ENCODE peak calls at places on chromosomes 16 and 17, in seven cellular contexts. One of them, this sample, is unnamed.

GRCh38 chr17:72714357-72714966 is 378.0 kb downstream of the SLC39A11 start:
- DNase-seq in stimulated activated naive CD4-positive, alpha-beta T cell: no peak
- DNase-seq in GM20000: no peak
- DNase-seq in mucosa of gallbladder: peak
- DNase-seq in myocyte: no peak
- DNase-seq in activated CD4-positive, alpha-beta T cell treated with anti-CD3 and anti-CD28 coated beads, Interleukin-2, amount 10 ng/mL, durations not matched to agents 7 days and 5 days: no peak
- DNase-seq in cardiac fibroblast: no peak
- DNase-seq in this sample: no peak

GRCh38 chr16:50311134-50311528 is 44.8 kb downstream of the ADCY7 start:
- DNase-seq in stimulated activated naive CD4-positive, alpha-beta T cell: no peak
- DNase-seq in GM20000: no peak
- DNase-seq in mucosa of gallbladder: no peak
- DNase-seq in myocyte: no peak
- DNase-seq in activated CD4-positive, alpha-beta T cell treated with anti-CD3 and anti-CD28 coated beads, Interleukin-2, amount 10 ng/mL, durations not matched to agents 7 days and 5 days: no peak
- DNase-seq in cardiac fibroblast: no peak
- DNase-seq in this sample: no peak

GRCh38 chr16:76598498-76598897 is 321.3 kb downstream of the CNTNAP4 start:
- DNase-seq in stimulated activated naive CD4-positive, alpha-beta T cell: no peak
- DNase-seq in GM20000: no peak
- DNase-seq in mucosa of gallbladder: no peak
- DNase-seq in myocyte: no peak
- DNase-seq in activated CD4-positive, alpha-beta T cell treated with anti-CD3 and anti-CD28 coated beads, Interleukin-2, amount 10 ng/mL, durations not matched to agents 7 days and 5 days: no peak
- DNase-seq in cardiac fibroblast: no peak
- DNase-seq in this sample: no peak

GRCh38 chr16:84700518-84701277 is 898 bp downstream of the USP10 start:
- DNase-seq in stimulated activated naive CD4-positive, alpha-beta T cell: peak
- DNase-seq in GM20000: peak
- DNase-seq in mucosa of gallbladder: no peak
- DNase-seq in myocyte: peak
- DNase-seq in activated CD4-positive, alpha-beta T cell treated with anti-CD3 and anti-CD28 coated beads, Interleukin-2, amount 10 ng/mL, durations not matched to agents 7 days and 5 days: peak
- DNase-seq in cardiac fibroblast: peak
- DNase-seq in this sample: no peak

GRCh38 chr17:73352261-73352660 is 40.5 kb upstream of the CDC42EP4 start:
- DNase-seq in stimulated activated naive CD4-positive, alpha-beta T cell: no peak
- DNase-seq in GM20000: no peak
- DNase-seq in mucosa of gallbladder: no peak
- DNase-seq in myocyte: no peak
- DNase-seq in activated CD4-positive, alpha-beta T cell treated with anti-CD3 and anti-CD28 coated beads, Interleukin-2, amount 10 ng/mL, durations not matched to agents 7 days and 5 days: no peak
- DNase-seq in cardiac fibroblast: no peak
- DNase-seq in this sample: no peak

GRCh38 chr16:60945225-60945624 is 1091.0 kb downstream of the CDH8 start:
- DNase-seq in stimulated activated naive CD4-positive, alpha-beta T cell: no peak
- DNase-seq in GM20000: no peak
- DNase-seq in mucosa of gallbladder: peak
- DNase-seq in myocyte: peak
- DNase-seq in activated CD4-positive, alpha-beta T cell treated with anti-CD3 and anti-CD28 coated beads, Interleukin-2, amount 10 ng/mL, durations not matched to agents 7 days and 5 days: no peak
- DNase-seq in cardiac fibroblast: no peak
- DNase-seq in this sample: no peak

GRCh38 chr17:80107231-80108021 is 6.0 kb downstream of the GAA start:
- DNase-seq in stimulated activated naive CD4-positive, alpha-beta T cell: no peak
- DNase-seq in GM20000: no peak
- DNase-seq in mucosa of gallbladder: no peak
- DNase-seq in myocyte: no peak
- DNase-seq in activated CD4-positive, alpha-beta T cell treated with anti-CD3 and anti-CD28 coated beads, Interleukin-2, amount 10 ng/mL, durations not matched to agents 7 days and 5 days: no peak
- DNase-seq in cardiac fibroblast: no peak
- DNase-seq in this sample: no peak

GRCh38 chr16:81908466-81909230 is 102.6 kb downstream of the SDR42E1 start:
- DNase-seq in stimulated activated naive CD4-positive, alpha-beta T cell: no peak
- DNase-seq in GM20000: no peak
- DNase-seq in mucosa of gallbladder: no peak
- DNase-seq in myocyte: no peak
- DNase-seq in activated CD4-positive, alpha-beta T cell treated with anti-CD3 and anti-CD28 coated beads, Interleukin-2, amount 10 ng/mL, durations not matched to agents 7 days and 5 days: no peak
- DNase-seq in cardiac fibroblast: no peak
- DNase-seq in this sample: no peak

GRCh38 chr16:48479319-48479718 is 94.1 kb upstream of the SIAH1 start:
- DNase-seq in stimulated activated naive CD4-positive, alpha-beta T cell: no peak
- DNase-seq in GM20000: no peak
- DNase-seq in mucosa of gallbladder: no peak
- DNase-seq in myocyte: no peak
- DNase-seq in activated CD4-positive, alpha-beta T cell treated with anti-CD3 and anti-CD28 coated beads, Interleukin-2, amount 10 ng/mL, durations not matched to agents 7 days and 5 days: no peak
- DNase-seq in cardiac fibroblast: no peak
- DNase-seq in this sample: no peak

GRCh38 chr16:49513040-49513439 is 139.4 kb downstream of the C16orf78 start:
- DNase-seq in stimulated activated naive CD4-positive, alpha-beta T cell: no peak
- DNase-seq in GM20000: no peak
- DNase-seq in mucosa of gallbladder: no peak
- DNase-seq in myocyte: no peak
- DNase-seq in activated CD4-positive, alpha-beta T cell treated with anti-CD3 and anti-CD28 coated beads, Interleukin-2, amount 10 ng/mL, durations not matched to agents 7 days and 5 days: no peak
- DNase-seq in cardiac fibroblast: peak
- DNase-seq in this sample: no peak

GRCh38 chr16:10170016-10170415 is 12.2 kb downstream of the GRIN2A start:
- DNase-seq in stimulated activated naive CD4-positive, alpha-beta T cell: no peak
- DNase-seq in GM20000: no peak
- DNase-seq in mucosa of gallbladder: no peak
- DNase-seq in myocyte: no peak
- DNase-seq in activated CD4-positive, alpha-beta T cell treated with anti-CD3 and anti-CD28 coated beads, Interleukin-2, amount 10 ng/mL, durations not matched to agents 7 days and 5 days: no peak
- DNase-seq in cardiac fibroblast: no peak
- DNase-seq in this sample: no peak

GRCh38 chr17:19304209-19304608 is 58.3 kb downstream of the B9D1 start:
- DNase-seq in stimulated activated naive CD4-positive, alpha-beta T cell: no peak
- DNase-seq in GM20000: no peak
- DNase-seq in mucosa of gallbladder: peak
- DNase-seq in myocyte: peak
- DNase-seq in activated CD4-positive, alpha-beta T cell treated with anti-CD3 and anti-CD28 coated beads, Interleukin-2, amount 10 ng/mL, durations not matched to agents 7 days and 5 days: no peak
- DNase-seq in cardiac fibroblast: peak
- DNase-seq in this sample: no peak

GRCh38 chr17:81176656-81177055 is 10.6 kb upstream of the AATK start:
- DNase-seq in stimulated activated naive CD4-positive, alpha-beta T cell: no peak
- DNase-seq in GM20000: no peak
- DNase-seq in mucosa of gallbladder: no peak
- DNase-seq in myocyte: no peak
- DNase-seq in activated CD4-positive, alpha-beta T cell treated with anti-CD3 and anti-CD28 coated beads, Interleukin-2, amount 10 ng/mL, durations not matched to agents 7 days and 5 days: no peak
- DNase-seq in cardiac fibroblast: no peak
- DNase-seq in this sample: no peak

GRCh38 chr17:56231693-56232092 is 78.4 kb downstream of the ANKFN1 start:
- DNase-seq in stimulated activated naive CD4-positive, alpha-beta T cell: no peak
- DNase-seq in GM20000: no peak
- DNase-seq in mucosa of gallbladder: no peak
- DNase-seq in myocyte: peak
- DNase-seq in activated CD4-positive, alpha-beta T cell treated with anti-CD3 and anti-CD28 coated beads, Interleukin-2, amount 10 ng/mL, durations not matched to agents 7 days and 5 days: no peak
- DNase-seq in cardiac fibroblast: no peak
- DNase-seq in this sample: no peak

GRCh38 chr16:79451196-79451816 is 149.2 kb downstream of the MAF start:
- DNase-seq in stimulated activated naive CD4-positive, alpha-beta T cell: no peak
- DNase-seq in GM20000: no peak
- DNase-seq in mucosa of gallbladder: no peak
- DNase-seq in myocyte: no peak
- DNase-seq in activated CD4-positive, alpha-beta T cell treated with anti-CD3 and anti-CD28 coated beads, Interleukin-2, amount 10 ng/mL, durations not matched to agents 7 days and 5 days: peak
- DNase-seq in cardiac fibroblast: no peak
- DNase-seq in this sample: no peak

GRCh38 chr17:74937064-74938051 is 1.7 kb downstream of the OTOP3 start:
- DNase-seq in stimulated activated naive CD4-positive, alpha-beta T cell: no peak
- DNase-seq in GM20000: no peak
- DNase-seq in mucosa of gallbladder: no peak
- DNase-seq in myocyte: no peak
- DNase-seq in activated CD4-positive, alpha-beta T cell treated with anti-CD3 and anti-CD28 coated beads, Interleukin-2, amount 10 ng/mL, durations not matched to agents 7 days and 5 days: no peak
- DNase-seq in cardiac fibroblast: no peak
- DNase-seq in this sample: no peak

GRCh38 chr16:81469710-81470481 is 25.3 kb downstream of the CMIP start:
- DNase-seq in stimulated activated naive CD4-positive, alpha-beta T cell: peak
- DNase-seq in GM20000: peak
- DNase-seq in mucosa of gallbladder: no peak
- DNase-seq in myocyte: no peak
- DNase-seq in activated CD4-positive, alpha-beta T cell treated with anti-CD3 and anti-CD28 coated beads, Interleukin-2, amount 10 ng/mL, durations not matched to agents 7 days and 5 days: peak
- DNase-seq in cardiac fibroblast: no peak
- DNase-seq in this sample: no peak

GRCh38 chr16:87150359-87151280 is 166.6 kb downstream of the C16orf95 start:
- DNase-seq in stimulated activated naive CD4-positive, alpha-beta T cell: no peak
- DNase-seq in GM20000: no peak
- DNase-seq in mucosa of gallbladder: no peak
- DNase-seq in myocyte: no peak
- DNase-seq in activated CD4-positive, alpha-beta T cell treated with anti-CD3 and anti-CD28 coated beads, Interleukin-2, amount 10 ng/mL, durations not matched to agents 7 days and 5 days: no peak
- DNase-seq in cardiac fibroblast: peak
- DNase-seq in this sample: no peak

GRCh38 chr17:4679652-4680051 is 24.3 kb downstream of the PELP1 start:
- DNase-seq in stimulated activated naive CD4-positive, alpha-beta T cell: no peak
- DNase-seq in GM20000: no peak
- DNase-seq in mucosa of gallbladder: peak
- DNase-seq in myocyte: peak
- DNase-seq in activated CD4-positive, alpha-beta T cell treated with anti-CD3 and anti-CD28 coated beads, Interleukin-2, amount 10 ng/mL, durations not matched to agents 7 days and 5 days: no peak
- DNase-seq in cardiac fibroblast: peak
- DNase-seq in this sample: no peak

GRCh38 chr17:307741-308507 is 44.7 kb downstream of the RPH3AL start:
- DNase-seq in stimulated activated naive CD4-positive, alpha-beta T cell: no peak
- DNase-seq in GM20000: no peak
- DNase-seq in mucosa of gallbladder: peak
- DNase-seq in myocyte: no peak
- DNase-seq in activated CD4-positive, alpha-beta T cell treated with anti-CD3 and anti-CD28 coated beads, Interleukin-2, amount 10 ng/mL, durations not matched to agents 7 days and 5 days: no peak
- DNase-seq in cardiac fibroblast: no peak
- DNase-seq in this sample: no peak

GRCh38 chr17:31327534-31328526 is 6.4 kb upstream of the EVI2A start:
- DNase-seq in stimulated activated naive CD4-positive, alpha-beta T cell: no peak
- DNase-seq in GM20000: no peak
- DNase-seq in mucosa of gallbladder: no peak
- DNase-seq in myocyte: peak
- DNase-seq in activated CD4-positive, alpha-beta T cell treated with anti-CD3 and anti-CD28 coated beads, Interleukin-2, amount 10 ng/mL, durations not matched to agents 7 days and 5 days: no peak
- DNase-seq in cardiac fibroblast: peak
- DNase-seq in this sample: no peak

GRCh38 chr16:22424161-22424937 is 49.9 kb upstream of the CDR2 start:
- DNase-seq in stimulated activated naive CD4-positive, alpha-beta T cell: no peak
- DNase-seq in GM20000: no peak
- DNase-seq in mucosa of gallbladder: no peak
- DNase-seq in myocyte: no peak
- DNase-seq in activated CD4-positive, alpha-beta T cell treated with anti-CD3 and anti-CD28 coated beads, Interleukin-2, amount 10 ng/mL, durations not matched to agents 7 days and 5 days: no peak
- DNase-seq in cardiac fibroblast: peak
- DNase-seq in this sample: no peak

GRCh38 chr16:68429081-68429740 is 19.1 kb downstream of the SMPD3 start:
- DNase-seq in stimulated activated naive CD4-positive, alpha-beta T cell: no peak
- DNase-seq in GM20000: no peak
- DNase-seq in mucosa of gallbladder: no peak
- DNase-seq in myocyte: no peak
- DNase-seq in activated CD4-positive, alpha-beta T cell treated with anti-CD3 and anti-CD28 coated beads, Interleukin-2, amount 10 ng/mL, durations not matched to agents 7 days and 5 days: no peak
- DNase-seq in cardiac fibroblast: no peak
- DNase-seq in this sample: no peak

GRCh38 chr16:4021070-4021779 is 95.0 kb downstream of the ADCY9 start:
- DNase-seq in stimulated activated naive CD4-positive, alpha-beta T cell: no peak
- DNase-seq in GM20000: no peak
- DNase-seq in mucosa of gallbladder: peak
- DNase-seq in myocyte: no peak
- DNase-seq in activated CD4-positive, alpha-beta T cell treated with anti-CD3 and anti-CD28 coated beads, Interleukin-2, amount 10 ng/mL, durations not matched to agents 7 days and 5 days: no peak
- DNase-seq in cardiac fibroblast: no peak
- DNase-seq in this sample: peak

GRCh38 chr17:74750327-74751069 is 2.1 kb downstream of the NHERF1 start:
- DNase-seq in stimulated activated naive CD4-positive, alpha-beta T cell: no peak
- DNase-seq in GM20000: no peak
- DNase-seq in mucosa of gallbladder: peak
- DNase-seq in myocyte: peak
- DNase-seq in activated CD4-positive, alpha-beta T cell treated with anti-CD3 and anti-CD28 coated beads, Interleukin-2, amount 10 ng/mL, durations not matched to agents 7 days and 5 days: no peak
- DNase-seq in cardiac fibroblast: no peak
- DNase-seq in this sample: no peak

GRCh38 chr16:14384745-14385144 is 245.3 kb downstream of the PARN start:
- DNase-seq in stimulated activated naive CD4-positive, alpha-beta T cell: no peak
- DNase-seq in GM20000: no peak
- DNase-seq in mucosa of gallbladder: no peak
- DNase-seq in myocyte: no peak
- DNase-seq in activated CD4-positive, alpha-beta T cell treated with anti-CD3 and anti-CD28 coated beads, Interleukin-2, amount 10 ng/mL, durations not matched to agents 7 days and 5 days: no peak
- DNase-seq in cardiac fibroblast: no peak
- DNase-seq in this sample: no peak

GRCh38 chr16:88350922-88351321 is 31.8 kb upstream of the ZNF469 start:
- DNase-seq in stimulated activated naive CD4-positive, alpha-beta T cell: no peak
- DNase-seq in GM20000: no peak
- DNase-seq in mucosa of gallbladder: no peak
- DNase-seq in myocyte: no peak
- DNase-seq in activated CD4-positive, alpha-beta T cell treated with anti-CD3 and anti-CD28 coated beads, Interleukin-2, amount 10 ng/mL, durations not matched to agents 7 days and 5 days: no peak
- DNase-seq in cardiac fibroblast: no peak
- DNase-seq in this sample: no peak

GRCh38 chr17:47077576-47077975 is 98.5 kb upstream of the RPRML start:
- DNase-seq in stimulated activated naive CD4-positive, alpha-beta T cell: no peak
- DNase-seq in GM20000: no peak
- DNase-seq in mucosa of gallbladder: no peak
- DNase-seq in myocyte: no peak
- DNase-seq in activated CD4-positive, alpha-beta T cell treated with anti-CD3 and anti-CD28 coated beads, Interleukin-2, amount 10 ng/mL, durations not matched to agents 7 days and 5 days: no peak
- DNase-seq in cardiac fibroblast: no peak
- DNase-seq in this sample: no peak